ENCODE peak calls at places on chromosomes 3 and 15, in five cellular contexts. E is central memory CD8-positive, alpha-beta T cell; O is activated CD8-positive, alpha-beta memory T cell treated with anti-CD3 and anti-CD28 coated beads for 48 hours; R is CD4-positive, CD25-positive, alpha-beta regulatory T cell; N is cardiac muscle cell. W is an unnamed sample.

GRCh38 chr3:155252021-155252420 is 41.5 kb downstream of the STRIT1 start:
- DNase-seq in E (no peak), O (no peak), R (no peak), N (no peak), W (no peak)

GRCh38 chr3:177743491-177743890 is 546.2 kb upstream of the TBL1XR1 start:
- DNase-seq in E (no peak), O (no peak), R (no peak), N (no peak), W (no peak)

GRCh38 chr3:194140520-194141414 is 4.8 kb downstream of the HES1 start:
- DNase-seq in E (no peak), O (no peak), R (no peak), N (peak; percentile 73), W (peak; percentile 74)

GRCh38 chr15:41483115-41483514 is 10.6 kb upstream of the ITPKA start:
- DNase-seq in E (no peak), O (no peak), R (no peak), N (no peak), W (no peak)

GRCh38 chr3:108124337-108125150 is 33.7 kb upstream of the CD47 start:
- DNase-seq in E (peak; percentile 62), O (peak; percentile 42), R (peak; percentile 49), N (no peak), W (no peak)

GRCh38 chr3:20990896-20991295 is 760.1 kb downstream of the ZNF385D start:
- DNase-seq in E (no peak), O (no peak), R (no peak), N (no peak), W (no peak)

GRCh38 chr3:46566040-46566631 is at the start of gene LRRC2:
- DNase-seq in E (no peak), O (no peak), R (no peak), N (peak; percentile 85), W (peak; percentile 53)

GRCh38 chr15:63833246-63833696 is 477 bp downstream of the HERC1 start:
- DNase-seq in E (peak; percentile 32), O (no peak), R (peak; percentile 16), N (peak; percentile 52), W (no peak)

GRCh38 chr3:117558681-117559080 is 849.1 kb downstream of the TUSC7 start:
- DNase-seq in E (no peak), O (no peak), R (no peak), N (no peak), W (no peak)

GRCh38 chr3:144031938-144032337 is 60.3 kb downstream of the DIPK2A start:
- DNase-seq in E (no peak), O (no peak), R (no peak), N (peak; percentile 42), W (no peak)

GRCh38 chr3:136994772-136995516 is 37.2 kb downstream of the IL20RB start:
- DNase-seq in E (no peak), O (no peak), R (no peak), N (peak; percentile 98), W (no peak)

GRCh38 chr3:194133661-194134230 is 2.2 kb upstream of the HES1 start:
- DNase-seq in E (no peak), O (no peak), R (no peak), N (peak; percentile 78), W (peak; percentile 71)

W was measured in mesothelial cell of epicardium.